ENCODE peak calls at places on chromosomes 11 and 22, in four cellular contexts. O, X, E and C are unnamed samples.

GRCh38 chr11:65540290-65541092 is 15.6 kb downstream of the SCYL1 start:
- DNase-seq in O (peak), X (no peak), E (peak), C (peak)

GRCh38 chr22:40128989-40129388 is 48.7 kb upstream of the TNRC6B start:
- DNase-seq in E (no peak), O (no peak), X (no peak), C (no peak)

GRCh38 chr22:37926358-37926757 is 20.3 kb downstream of the MICALL1 start:
- DNase-seq in X (no peak), O (no peak), E (no peak), C (no peak)

GRCh38 chr22:29151316-29151715 is 54.4 kb upstream of the EMID1 start:
- DNase-seq in X (no peak), O (no peak), E (no peak), C (no peak)

GRCh38 chr11:62410972-62411371 is 7.9 kb upstream of the SCGB1A1 start:
- DNase-seq in E (no peak), O (no peak), X (no peak), C (no peak)

GRCh38 chr11:110162216-110162615 is 69.0 kb downstream of the ZC3H12C start:
- DNase-seq in O (no peak), E (no peak), X (no peak), C (no peak)

GRCh38 chr11:129694966-129695365 is 120.7 kb upstream of the TMEM45B start:
- DNase-seq in E (no peak), X (no peak), O (no peak), C (no peak)

GRCh38 chr11:14371249-14371648 is 12.3 kb upstream of the RRAS2 start:
- DNase-seq in E (no peak), O (no peak), X (no peak), C (no peak)

GRCh38 chr11:95097209-95097608 is 7.6 kb downstream of the ENDOD1 start:
- DNase-seq in O (no peak), E (no peak), X (no peak), C (no peak)

GRCh38 chr11:11916981-11917399 is 75.2 kb downstream of the USP47 start:
- DNase-seq in E (no peak), X (no peak), O (no peak), C (no peak)

GRCh38 chr22:41576877-41577276 is 12.8 kb downstream of the PMM1 start:
- DNase-seq in X (peak), E (no peak), O (peak), C (no peak)

GRCh38 chr22:45542001-45542520 is 39.4 kb downstream of the FBLN1 start:
- DNase-seq in X (no peak), E (no peak), O (no peak), C (no peak)

GRCh38 chr11:15829312-15829711 is 527.0 kb downstream of the SOX6 start:
- DNase-seq in E (no peak), X (no peak), O (no peak), C (no peak)